ENCODE peak calls at places on chromosomes 5 and 9, in six cellular contexts. One of them, this sample, is unnamed.
A peak's percentile ranks its signal among the peaks of the same experiment; 100 is the strongest.

GRCh38 chr5:122775713-122776084 is 819 bp downstream of the SNX2 start:
- DNase-seq in mammary epithelial cell: no peak
- DNase-seq in aorta: no peak
- DNase-seq in AG09309: no peak
- DNase-seq in DMS79 treated with DMSO at 0.1 percent for 48 hours: no peak
- DNase-seq in NCI-H1436: no peak
- DNase-seq in this sample: no peak

GRCh38 chr9:34983209-34983608 is 6.3 kb upstream of the DNAJB5 start:
- DNase-seq in mammary epithelial cell: no peak
- DNase-seq in aorta: no peak
- DNase-seq in AG09309: no peak
- DNase-seq in DMS79 treated with DMSO at 0.1 percent for 48 hours: no peak
- DNase-seq in NCI-H1436: no peak
- DNase-seq in this sample: no peak

GRCh38 chr5:171340042-171340441 is 31.0 kb downstream of the TLX3 start:
- DNase-seq in mammary epithelial cell: no peak
- DNase-seq in aorta: no peak
- DNase-seq in AG09309: no peak
- DNase-seq in DMS79 treated with DMSO at 0.1 percent for 48 hours: no peak
- DNase-seq in NCI-H1436: no peak
- DNase-seq in this sample: peak; percentile 62

GRCh38 chr9:36154213-36154952 is 14.8 kb upstream of the CCIN start:
- DNase-seq in mammary epithelial cell: no peak
- DNase-seq in aorta: no peak
- DNase-seq in AG09309: no peak
- DNase-seq in DMS79 treated with DMSO at 0.1 percent for 48 hours: no peak
- DNase-seq in NCI-H1436: peak; percentile 17
- DNase-seq in this sample: peak; percentile 45

GRCh38 chr5:139419793-139420192 is 15.9 kb upstream of the SPATA24 start:
- DNase-seq in mammary epithelial cell: no peak
- DNase-seq in aorta: no peak
- DNase-seq in AG09309: no peak
- DNase-seq in DMS79 treated with DMSO at 0.1 percent for 48 hours: no peak
- DNase-seq in NCI-H1436: no peak
- DNase-seq in this sample: no peak

GRCh38 chr9:35756743-35757526 is 2.9 kb upstream of the MSMP start:
- DNase-seq in mammary epithelial cell: peak; percentile 46
- DNase-seq in aorta: peak; percentile 82
- DNase-seq in AG09309: no peak
- DNase-seq in DMS79 treated with DMSO at 0.1 percent for 48 hours: peak; percentile 55
- DNase-seq in NCI-H1436: peak; percentile 65
- DNase-seq in this sample: peak; percentile 67

GRCh38 chr9:266228-266627 is 51.6 kb downstream of the DOCK8 start:
- DNase-seq in mammary epithelial cell: no peak
- DNase-seq in aorta: no peak
- DNase-seq in AG09309: no peak
- DNase-seq in DMS79 treated with DMSO at 0.1 percent for 48 hours: no peak
- DNase-seq in NCI-H1436: no peak
- DNase-seq in this sample: no peak

GRCh38 chr5:57494104-57495098 is 11.8 kb upstream of the ACTBL2 start:
- DNase-seq in mammary epithelial cell: peak; percentile 97
- DNase-seq in aorta: peak; percentile 89
- DNase-seq in AG09309: peak; percentile 93
- DNase-seq in DMS79 treated with DMSO at 0.1 percent for 48 hours: peak; percentile 88
- DNase-seq in NCI-H1436: peak; percentile 34
- DNase-seq in this sample: peak; percentile 69

GRCh38 chr5:69308046-69308553 is 24.5 kb downstream of the CCDC125 start:
- DNase-seq in mammary epithelial cell: no peak
- DNase-seq in aorta: no peak
- DNase-seq in AG09309: no peak
- DNase-seq in DMS79 treated with DMSO at 0.1 percent for 48 hours: no peak
- DNase-seq in NCI-H1436: no peak
- DNase-seq in this sample: no peak

GRCh38 chr5:18761801-18762200 is 1127.5 kb downstream of the TAF11L14 start:
- DNase-seq in mammary epithelial cell: peak; percentile 29
- DNase-seq in aorta: no peak
- DNase-seq in AG09309: no peak
- DNase-seq in DMS79 treated with DMSO at 0.1 percent for 48 hours: no peak
- DNase-seq in NCI-H1436: no peak
- DNase-seq in this sample: no peak

GRCh38 chr9:129036923-129037766 is 719 bp downstream of the MIGA2 start:
- DNase-seq in mammary epithelial cell: no peak
- DNase-seq in aorta: no peak
- DNase-seq in AG09309: no peak
- DNase-seq in DMS79 treated with DMSO at 0.1 percent for 48 hours: no peak
- DNase-seq in NCI-H1436: no peak
- DNase-seq in this sample: no peak

GRCh38 chr5:131532016-131532640 is 102.9 kb downstream of the RAPGEF6 start:
- DNase-seq in mammary epithelial cell: no peak
- DNase-seq in aorta: no peak
- DNase-seq in AG09309: no peak
- DNase-seq in DMS79 treated with DMSO at 0.1 percent for 48 hours: no peak
- DNase-seq in NCI-H1436: no peak
- DNase-seq in this sample: no peak

GRCh38 chr5:61587120-61587519 is 255.1 kb downstream of the ZSWIM6 start:
- DNase-seq in mammary epithelial cell: no peak
- DNase-seq in aorta: no peak
- DNase-seq in AG09309: no peak
- DNase-seq in DMS79 treated with DMSO at 0.1 percent for 48 hours: no peak
- DNase-seq in NCI-H1436: no peak
- DNase-seq in this sample: no peak

GRCh38 chr5:126656397-126657007 is 55.8 kb downstream of the PHAX start:
- DNase-seq in mammary epithelial cell: no peak
- DNase-seq in aorta: no peak
- DNase-seq in AG09309: peak; percentile 2
- DNase-seq in DMS79 treated with DMSO at 0.1 percent for 48 hours: no peak
- DNase-seq in NCI-H1436: peak; percentile 16
- DNase-seq in this sample: peak; percentile 29

GRCh38 chr5:122311400-122311887 is 593 bp upstream of the SNCAIP start:
- DNase-seq in mammary epithelial cell: no peak
- DNase-seq in aorta: peak; percentile 46
- DNase-seq in AG09309: no peak
- DNase-seq in DMS79 treated with DMSO at 0.1 percent for 48 hours: peak; percentile 2
- DNase-seq in NCI-H1436: no peak
- DNase-seq in this sample: peak; percentile 68

GRCh38 chr9:122119721-122120120 is 26.6 kb upstream of the TTLL11 start:
- DNase-seq in mammary epithelial cell: no peak
- DNase-seq in aorta: no peak
- DNase-seq in AG09309: no peak
- DNase-seq in DMS79 treated with DMSO at 0.1 percent for 48 hours: no peak
- DNase-seq in NCI-H1436: no peak
- DNase-seq in this sample: no peak

GRCh38 chr5:127330116-127330515 is 39.5 kb downstream of the MEGF10 start:
- DNase-seq in mammary epithelial cell: no peak
- DNase-seq in aorta: no peak
- DNase-seq in AG09309: no peak
- DNase-seq in DMS79 treated with DMSO at 0.1 percent for 48 hours: no peak
- DNase-seq in NCI-H1436: no peak
- DNase-seq in this sample: no peak

GRCh38 chr5:112635276-112635675 is 102.4 kb upstream of the APC start:
- DNase-seq in mammary epithelial cell: peak; percentile 4
- DNase-seq in aorta: no peak
- DNase-seq in AG09309: no peak
- DNase-seq in DMS79 treated with DMSO at 0.1 percent for 48 hours: no peak
- DNase-seq in NCI-H1436: no peak
- DNase-seq in this sample: no peak

This sample was measured in NCI-H1105 treated with DMSO at 0.1 percent for 48 hours.